ENCODE peak calls at places on chromosome 7, in nine cellular contexts. One of them, this sample, is unnamed.

GRCh38 chr7:68629-69028 is 123.7 kb upstream of the FAM20C start:
- DNase-seq in spleen: peak; percentile 54
- DNase-seq in tibial artery: no peak
- DNase-seq in CD14-positive monocyte: no peak
- DNase-seq in GM23248: peak; percentile 70
- DNase-seq in NAMALWA: no peak
- DNase-seq in stimulated activated CD8-positive, alpha-beta memory T cell treated with anti-CD3 and anti-CD28 coated beads, Interleukin-7, amount 100 ng/mL, for 1 hour: no peak
- DNase-seq in left ventricle myocardium inferior: no peak
- DNase-seq in fibroblast of pulmonary artery: peak; percentile 61
- DNase-seq in this sample: no peak

GRCh38 chr7:98862203-98862602 is 7.6 kb downstream of the TMEM130 start:
- DNase-seq in spleen: no peak
- DNase-seq in tibial artery: no peak
- DNase-seq in CD14-positive monocyte: no peak
- DNase-seq in GM23248: no peak
- DNase-seq in NAMALWA: no peak
- DNase-seq in stimulated activated CD8-positive, alpha-beta memory T cell treated with anti-CD3 and anti-CD28 coated beads, Interleukin-7, amount 100 ng/mL, for 1 hour: no peak
- DNase-seq in left ventricle myocardium inferior: no peak
- DNase-seq in fibroblast of pulmonary artery: no peak
- DNase-seq in this sample: no peak

GRCh38 chr7:10998984-10999757 is 25.5 kb downstream of the PHF14 start:
- DNase-seq in spleen: no peak
- DNase-seq in tibial artery: no peak
- DNase-seq in CD14-positive monocyte: no peak
- DNase-seq in GM23248: no peak
- DNase-seq in NAMALWA: no peak
- DNase-seq in stimulated activated CD8-positive, alpha-beta memory T cell treated with anti-CD3 and anti-CD28 coated beads, Interleukin-7, amount 100 ng/mL, for 1 hour: no peak
- DNase-seq in left ventricle myocardium inferior: no peak
- DNase-seq in fibroblast of pulmonary artery: peak; percentile 1
- DNase-seq in this sample: no peak

GRCh38 chr7:149310113-149310836 is 48.3 kb downstream of the ZNF783 start:
- DNase-seq in spleen: no peak
- DNase-seq in tibial artery: no peak
- DNase-seq in CD14-positive monocyte: no peak
- DNase-seq in GM23248: peak; percentile 81
- DNase-seq in NAMALWA: peak; percentile 87
- DNase-seq in stimulated activated CD8-positive, alpha-beta memory T cell treated with anti-CD3 and anti-CD28 coated beads, Interleukin-7, amount 100 ng/mL, for 1 hour: no peak
- DNase-seq in left ventricle myocardium inferior: no peak
- DNase-seq in fibroblast of pulmonary artery: peak; percentile 86
- DNase-seq in this sample: no peak

GRCh38 chr7:122352454-122352853 is 47.9 kb upstream of the FEZF1 start:
- DNase-seq in spleen: no peak
- DNase-seq in tibial artery: no peak
- DNase-seq in CD14-positive monocyte: no peak
- DNase-seq in GM23248: no peak
- DNase-seq in NAMALWA: no peak
- DNase-seq in stimulated activated CD8-positive, alpha-beta memory T cell treated with anti-CD3 and anti-CD28 coated beads, Interleukin-7, amount 100 ng/mL, for 1 hour: no peak
- DNase-seq in left ventricle myocardium inferior: no peak
- DNase-seq in fibroblast of pulmonary artery: no peak
- DNase-seq in this sample: no peak

GRCh38 chr7:14021069-14021468 is 31.6 kb upstream of the ETV1 start:
- DNase-seq in spleen: no peak
- DNase-seq in tibial artery: no peak
- DNase-seq in CD14-positive monocyte: no peak
- DNase-seq in GM23248: peak; percentile 61
- DNase-seq in NAMALWA: no peak
- DNase-seq in stimulated activated CD8-positive, alpha-beta memory T cell treated with anti-CD3 and anti-CD28 coated beads, Interleukin-7, amount 100 ng/mL, for 1 hour: no peak
- DNase-seq in left ventricle myocardium inferior: no peak
- DNase-seq in fibroblast of pulmonary artery: peak; percentile 61
- DNase-seq in this sample: no peak

GRCh38 chr7:151660141-151660540 is 140.4 kb upstream of the RHEB start:
- DNase-seq in spleen: no peak
- DNase-seq in tibial artery: no peak
- DNase-seq in CD14-positive monocyte: no peak
- DNase-seq in GM23248: peak; percentile 70
- DNase-seq in NAMALWA: no peak
- DNase-seq in stimulated activated CD8-positive, alpha-beta memory T cell treated with anti-CD3 and anti-CD28 coated beads, Interleukin-7, amount 100 ng/mL, for 1 hour: no peak
- DNase-seq in left ventricle myocardium inferior: no peak
- DNase-seq in fibroblast of pulmonary artery: no peak
- DNase-seq in this sample: no peak

GRCh38 chr7:159218216-159219006 is 73.7 kb upstream of the VIPR2 start:
- DNase-seq in spleen: no peak
- DNase-seq in tibial artery: no peak
- DNase-seq in CD14-positive monocyte: no peak
- DNase-seq in GM23248: no peak
- DNase-seq in NAMALWA: no peak
- DNase-seq in stimulated activated CD8-positive, alpha-beta memory T cell treated with anti-CD3 and anti-CD28 coated beads, Interleukin-7, amount 100 ng/mL, for 1 hour: no peak
- DNase-seq in left ventricle myocardium inferior: no peak
- DNase-seq in fibroblast of pulmonary artery: no peak
- DNase-seq in this sample: no peak

GRCh38 chr7:149863500-149863899 is 10.3 kb upstream of the ATP6V0E2 start:
- DNase-seq in spleen: no peak
- DNase-seq in tibial artery: no peak
- DNase-seq in CD14-positive monocyte: peak; percentile 8
- DNase-seq in GM23248: no peak
- DNase-seq in NAMALWA: no peak
- DNase-seq in stimulated activated CD8-positive, alpha-beta memory T cell treated with anti-CD3 and anti-CD28 coated beads, Interleukin-7, amount 100 ng/mL, for 1 hour: no peak
- DNase-seq in left ventricle myocardium inferior: no peak
- DNase-seq in fibroblast of pulmonary artery: no peak
- DNase-seq in this sample: no peak

GRCh38 chr7:108839091-108839490 is 269.4 kb downstream of the DNAJB9 start:
- DNase-seq in spleen: no peak
- DNase-seq in tibial artery: no peak
- DNase-seq in CD14-positive monocyte: no peak
- DNase-seq in GM23248: no peak
- DNase-seq in NAMALWA: no peak
- DNase-seq in stimulated activated CD8-positive, alpha-beta memory T cell treated with anti-CD3 and anti-CD28 coated beads, Interleukin-7, amount 100 ng/mL, for 1 hour: no peak
- DNase-seq in left ventricle myocardium inferior: no peak
- DNase-seq in fibroblast of pulmonary artery: peak; percentile 10
- DNase-seq in this sample: no peak

GRCh38 chr7:57399251-57399940 is 50.6 kb upstream of the ZNF716 start:
- DNase-seq in spleen: peak; percentile 50
- DNase-seq in tibial artery: no peak
- DNase-seq in CD14-positive monocyte: no peak
- DNase-seq in GM23248: no peak
- DNase-seq in NAMALWA: no peak
- DNase-seq in stimulated activated CD8-positive, alpha-beta memory T cell treated with anti-CD3 and anti-CD28 coated beads, Interleukin-7, amount 100 ng/mL, for 1 hour: no peak
- DNase-seq in left ventricle myocardium inferior: no peak
- DNase-seq in fibroblast of pulmonary artery: no peak
- DNase-seq in this sample: no peak

GRCh38 chr7:47488969-47489342 is 93.0 kb downstream of the TNS3 start:
- DNase-seq in spleen: peak; percentile 15
- DNase-seq in tibial artery: no peak
- DNase-seq in CD14-positive monocyte: no peak
- DNase-seq in GM23248: no peak
- DNase-seq in NAMALWA: no peak
- DNase-seq in stimulated activated CD8-positive, alpha-beta memory T cell treated with anti-CD3 and anti-CD28 coated beads, Interleukin-7, amount 100 ng/mL, for 1 hour: no peak
- DNase-seq in left ventricle myocardium inferior: no peak
- DNase-seq in fibroblast of pulmonary artery: no peak
- DNase-seq in this sample: no peak

GRCh38 chr7:122736183-122736582 is 33.5 kb upstream of the RNF148 start:
- DNase-seq in spleen: no peak
- DNase-seq in tibial artery: no peak
- DNase-seq in CD14-positive monocyte: no peak
- DNase-seq in GM23248: no peak
- DNase-seq in NAMALWA: no peak
- DNase-seq in stimulated activated CD8-positive, alpha-beta memory T cell treated with anti-CD3 and anti-CD28 coated beads, Interleukin-7, amount 100 ng/mL, for 1 hour: no peak
- DNase-seq in left ventricle myocardium inferior: no peak
- DNase-seq in fibroblast of pulmonary artery: no peak
- DNase-seq in this sample: no peak

GRCh38 chr7:69775231-69775771 is 177.0 kb downstream of the AUTS2 start:
- DNase-seq in spleen: no peak
- DNase-seq in tibial artery: peak; percentile 36
- DNase-seq in CD14-positive monocyte: no peak
- DNase-seq in GM23248: peak; percentile 76
- DNase-seq in NAMALWA: no peak
- DNase-seq in stimulated activated CD8-positive, alpha-beta memory T cell treated with anti-CD3 and anti-CD28 coated beads, Interleukin-7, amount 100 ng/mL, for 1 hour: no peak
- DNase-seq in left ventricle myocardium inferior: peak; percentile 52
- DNase-seq in fibroblast of pulmonary artery: peak; percentile 33
- DNase-seq in this sample: no peak

GRCh38 chr7:134932707-134933370 is 53.5 kb upstream of the AGBL3 start:
- DNase-seq in spleen: no peak
- DNase-seq in tibial artery: peak; percentile 51
- DNase-seq in CD14-positive monocyte: no peak
- DNase-seq in GM23248: no peak
- DNase-seq in NAMALWA: peak; percentile 25
- DNase-seq in stimulated activated CD8-positive, alpha-beta memory T cell treated with anti-CD3 and anti-CD28 coated beads, Interleukin-7, amount 100 ng/mL, for 1 hour: no peak
- DNase-seq in left ventricle myocardium inferior: peak; percentile 47
- DNase-seq in fibroblast of pulmonary artery: peak; percentile 83
- DNase-seq in this sample: peak; percentile 96

GRCh38 chr7:1386623-1387220 is 72.5 kb downstream of the MICALL2 start:
- DNase-seq in spleen: no peak
- DNase-seq in tibial artery: no peak
- DNase-seq in CD14-positive monocyte: no peak
- DNase-seq in GM23248: no peak
- DNase-seq in NAMALWA: no peak
- DNase-seq in stimulated activated CD8-positive, alpha-beta memory T cell treated with anti-CD3 and anti-CD28 coated beads, Interleukin-7, amount 100 ng/mL, for 1 hour: no peak
- DNase-seq in left ventricle myocardium inferior: no peak
- DNase-seq in fibroblast of pulmonary artery: no peak
- DNase-seq in this sample: no peak

GRCh38 chr7:135160858-135161653 is 9.5 kb downstream of the CYREN start:
- DNase-seq in spleen: peak; percentile 78
- DNase-seq in tibial artery: no peak
- DNase-seq in CD14-positive monocyte: peak; percentile 60
- DNase-seq in GM23248: no peak
- DNase-seq in NAMALWA: peak; percentile 87
- DNase-seq in stimulated activated CD8-positive, alpha-beta memory T cell treated with anti-CD3 and anti-CD28 coated beads, Interleukin-7, amount 100 ng/mL, for 1 hour: no peak
- DNase-seq in left ventricle myocardium inferior: no peak
- DNase-seq in fibroblast of pulmonary artery: peak; percentile 18
- DNase-seq in this sample: no peak

GRCh38 chr7:40763319-40764287 is 628.8 kb downstream of the SUGCT start:
- DNase-seq in spleen: no peak
- DNase-seq in tibial artery: no peak
- DNase-seq in CD14-positive monocyte: no peak
- DNase-seq in GM23248: peak; percentile 49
- DNase-seq in NAMALWA: no peak
- DNase-seq in stimulated activated CD8-positive, alpha-beta memory T cell treated with anti-CD3 and anti-CD28 coated beads, Interleukin-7, amount 100 ng/mL, for 1 hour: no peak
- DNase-seq in left ventricle myocardium inferior: no peak
- DNase-seq in fibroblast of pulmonary artery: peak; percentile 32
- DNase-seq in this sample: no peak

GRCh38 chr7:106865130-106866115 is at the start of gene PIK3CG:
- DNase-seq in spleen: no peak
- DNase-seq in tibial artery: no peak
- DNase-seq in CD14-positive monocyte: peak; percentile 57
- DNase-seq in GM23248: no peak
- DNase-seq in NAMALWA: peak; percentile 93
- DNase-seq in stimulated activated CD8-positive, alpha-beta memory T cell treated with anti-CD3 and anti-CD28 coated beads, Interleukin-7, amount 100 ng/mL, for 1 hour: no peak
- DNase-seq in left ventricle myocardium inferior: no peak
- DNase-seq in fibroblast of pulmonary artery: peak; percentile 3
- DNase-seq in this sample: no peak

GRCh38 chr7:29077854-29078253 is 68.5 kb downstream of the CPVL start:
- DNase-seq in spleen: no peak
- DNase-seq in tibial artery: no peak
- DNase-seq in CD14-positive monocyte: no peak
- DNase-seq in GM23248: peak; percentile 64
- DNase-seq in NAMALWA: no peak
- DNase-seq in stimulated activated CD8-positive, alpha-beta memory T cell treated with anti-CD3 and anti-CD28 coated beads, Interleukin-7, amount 100 ng/mL, for 1 hour: no peak
- DNase-seq in left ventricle myocardium inferior: no peak
- DNase-seq in fibroblast of pulmonary artery: no peak
- DNase-seq in this sample: no peak

GRCh38 chr7:85156661-85157213 is 30.1 kb downstream of the SEMA3D start:
- DNase-seq in spleen: no peak
- DNase-seq in tibial artery: no peak
- DNase-seq in CD14-positive monocyte: no peak
- DNase-seq in GM23248: no peak
- DNase-seq in NAMALWA: no peak
- DNase-seq in stimulated activated CD8-positive, alpha-beta memory T cell treated with anti-CD3 and anti-CD28 coated beads, Interleukin-7, amount 100 ng/mL, for 1 hour: no peak
- DNase-seq in left ventricle myocardium inferior: no peak
- DNase-seq in fibroblast of pulmonary artery: no peak
- DNase-seq in this sample: no peak

GRCh38 chr7:36308031-36308430 is 81.6 kb upstream of the ANLN start:
- DNase-seq in spleen: no peak
- DNase-seq in tibial artery: no peak
- DNase-seq in CD14-positive monocyte: no peak
- DNase-seq in GM23248: peak; percentile 46
- DNase-seq in NAMALWA: no peak
- DNase-seq in stimulated activated CD8-positive, alpha-beta memory T cell treated with anti-CD3 and anti-CD28 coated beads, Interleukin-7, amount 100 ng/mL, for 1 hour: no peak
- DNase-seq in left ventricle myocardium inferior: no peak
- DNase-seq in fibroblast of pulmonary artery: no peak
- DNase-seq in this sample: no peak

GRCh38 chr7:152435384-152436278 is at the start of gene KMT2C:
- DNase-seq in spleen: peak; percentile 92
- DNase-seq in tibial artery: peak; percentile 48
- DNase-seq in CD14-positive monocyte: peak; percentile 53
- DNase-seq in GM23248: peak; percentile 71
- DNase-seq in NAMALWA: peak; percentile 70
- DNase-seq in stimulated activated CD8-positive, alpha-beta memory T cell treated with anti-CD3 and anti-CD28 coated beads, Interleukin-7, amount 100 ng/mL, for 1 hour: no peak
- DNase-seq in left ventricle myocardium inferior: peak; percentile 58
- DNase-seq in fibroblast of pulmonary artery: peak; percentile 43
- DNase-seq in this sample: no peak

GRCh38 chr7:26620352-26620751 is 244.0 kb downstream of the SKAP2 start:
- DNase-seq in spleen: no peak
- DNase-seq in tibial artery: no peak
- DNase-seq in CD14-positive monocyte: no peak
- DNase-seq in GM23248: no peak
- DNase-seq in NAMALWA: peak; percentile 20
- DNase-seq in stimulated activated CD8-positive, alpha-beta memory T cell treated with anti-CD3 and anti-CD28 coated beads, Interleukin-7, amount 100 ng/mL, for 1 hour: no peak
- DNase-seq in left ventricle myocardium inferior: no peak
- DNase-seq in fibroblast of pulmonary artery: no peak
- DNase-seq in this sample: no peak

GRCh38 chr7:101537205-101537604 is 91.9 kb downstream of the MYL10 start:
- DNase-seq in spleen: no peak
- DNase-seq in tibial artery: no peak
- DNase-seq in CD14-positive monocyte: no peak
- DNase-seq in GM23248: peak; percentile 28
- DNase-seq in NAMALWA: no peak
- DNase-seq in stimulated activated CD8-positive, alpha-beta memory T cell treated with anti-CD3 and anti-CD28 coated beads, Interleukin-7, amount 100 ng/mL, for 1 hour: no peak
- DNase-seq in left ventricle myocardium inferior: no peak
- DNase-seq in fibroblast of pulmonary artery: no peak
- DNase-seq in this sample: peak; percentile 47